ENCODE peak calls at places on chromosomes 6 and 20, in six cellular contexts. S is suprapubic skin, Y is breast epithelium, A is H1, V is GM12878, W is sigmoid colon. I is an unnamed sample.

GRCh38 chr6:42532038-42532669 is 31.7 kb upstream of the UBR2 start:
- DNase-seq in S (no peak), Y (no peak), A (no peak), V (no peak), W (no peak), I (no peak)

GRCh38 chr6:2616796-2617195 is 133.9 kb downstream of the MYLK4 start:
- DNase-seq in S (no peak), Y (no peak), A (no peak), V (no peak), W (no peak), I (no peak)

GRCh38 chr6:161417712-161418457 is 144.0 kb upstream of the AGPAT4 start:
- DNase-seq in S (no peak), Y (no peak), A (no peak), V (no peak), W (peak; percentile 70), I (no peak)

GRCh38 chr6:74956559-74957428 is 249.1 kb downstream of the COL12A1 start:
- DNase-seq in S (no peak), Y (no peak), A (no peak), V (no peak), W (no peak), I (no peak)

GRCh38 chr6:34589633-34590139 is 33.6 kb upstream of the SPDEF start:
- DNase-seq in S (no peak), Y (no peak), A (no peak), V (no peak), W (no peak), I (no peak)

GRCh38 chr6:4510317-4510716 is 265.9 kb upstream of the CDYL start:
- DNase-seq in S (no peak), Y (no peak), A (no peak), V (no peak), W (no peak), I (no peak)

GRCh38 chr6:142728910-142729481 is 216.0 kb downstream of the HIVEP2 start:
- DNase-seq in S (no peak), Y (no peak), A (no peak), V (no peak), W (no peak), I (no peak)

GRCh38 chr6:3698021-3698420 is 53.5 kb downstream of the PXDC1 start:
- DNase-seq in S (no peak), Y (no peak), A (no peak), V (no peak), W (no peak), I (no peak)

GRCh38 chr20:35166242-35166830 is 5.5 kb upstream of the PROCR start:
- DNase-seq in S (no peak), Y (peak; percentile 55), A (peak; percentile 62), V (no peak), W (no peak), I (no peak)

GRCh38 chr6:111668410-111668809 is 62.7 kb upstream of the TRAF3IP2 start:
- DNase-seq in S (no peak), Y (no peak), A (no peak), V (no peak), W (no peak), I (no peak)

GRCh38 chr20:58293453-58293852 is 16.1 kb upstream of the RAB22A start:
- DNase-seq in S (no peak), Y (no peak), A (no peak), V (no peak), W (no peak), I (no peak)

GRCh38 chr20:33372993-33373441 is 28.3 kb downstream of the CDK5RAP1 start:
- DNase-seq in S (no peak), Y (no peak), A (no peak), V (no peak), W (no peak), I (no peak)

GRCh38 chr6:107345398-107345797 is 114.0 kb downstream of the PDSS2 start:
- DNase-seq in S (no peak), Y (no peak), A (no peak), V (no peak), W (no peak), I (no peak)

GRCh38 chr20:62201173-62202082 is 18.6 kb downstream of the MTG2 start:
- DNase-seq in S (no peak), Y (no peak), A (no peak), V (peak; percentile 26), W (no peak), I (peak; percentile 79)

GRCh38 chr6:103798166-103798565 is 1061.6 kb downstream of the HACE1 start:
- DNase-seq in S (no peak), Y (no peak), A (no peak), V (no peak), W (no peak), I (no peak)
- TF ChIP-seq POLR2AphosphoS5 in S (no peak), Y (no peak), A (no peak), V (no peak), W (no peak), I (no peak)

DNA sequence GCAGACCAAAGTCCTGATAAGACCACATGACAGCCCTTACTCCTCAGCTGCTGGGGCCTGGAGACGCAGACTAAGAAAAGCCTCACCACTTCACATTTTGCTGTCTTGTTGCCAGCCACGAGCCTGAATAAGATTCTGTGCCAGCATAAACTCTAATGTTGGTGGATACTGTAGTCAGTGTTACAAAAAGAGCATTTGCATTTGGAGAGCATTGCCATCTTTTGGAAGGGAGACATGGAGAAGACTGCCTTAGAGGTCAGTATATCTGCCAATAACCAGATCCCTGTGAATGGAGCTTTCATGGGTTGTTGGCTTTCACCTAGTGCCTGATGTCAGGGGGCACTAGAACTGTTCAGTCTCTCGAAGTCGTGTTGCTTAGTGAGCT is 315.2 kb downstream of the ZFAND3 start:
- DNase-seq in S (no peak), Y (no peak), A (no peak), V (no peak), W (no peak), I (no peak)
- TF ChIP-seq POLR2A in S (no peak), Y (no peak), A (no peak), V (no peak), W (no peak), I (no peak)

DNA sequence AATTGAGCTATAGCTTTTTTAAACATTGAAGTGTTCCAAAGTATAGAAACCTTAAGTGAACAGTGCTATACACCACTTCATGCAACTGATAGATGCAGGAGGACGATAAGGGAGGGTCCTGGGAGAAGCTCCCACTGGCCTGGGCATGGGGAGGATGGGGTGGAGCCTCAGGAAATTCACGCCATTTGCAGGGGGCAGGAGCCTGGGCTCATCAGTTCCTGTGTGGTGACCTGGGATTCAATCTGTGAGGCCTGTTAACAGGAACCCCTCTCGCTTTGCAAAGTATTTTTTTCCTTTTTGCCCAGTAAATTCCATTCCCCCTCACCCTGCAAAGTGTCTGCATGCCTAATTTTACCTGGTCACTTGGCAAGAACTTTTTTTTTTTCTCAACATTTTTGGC is 11.0 kb upstream of the ASCC3 start:
- DNase-seq in S (no peak), Y (no peak), A (peak; percentile 54), V (no peak), W (no peak), I (no peak)
- TF ChIP-seq POLR2AphosphoS5 in S (no peak), Y (no peak), A (no peak), V (no peak), W (no peak), I (no peak)

DNA sequence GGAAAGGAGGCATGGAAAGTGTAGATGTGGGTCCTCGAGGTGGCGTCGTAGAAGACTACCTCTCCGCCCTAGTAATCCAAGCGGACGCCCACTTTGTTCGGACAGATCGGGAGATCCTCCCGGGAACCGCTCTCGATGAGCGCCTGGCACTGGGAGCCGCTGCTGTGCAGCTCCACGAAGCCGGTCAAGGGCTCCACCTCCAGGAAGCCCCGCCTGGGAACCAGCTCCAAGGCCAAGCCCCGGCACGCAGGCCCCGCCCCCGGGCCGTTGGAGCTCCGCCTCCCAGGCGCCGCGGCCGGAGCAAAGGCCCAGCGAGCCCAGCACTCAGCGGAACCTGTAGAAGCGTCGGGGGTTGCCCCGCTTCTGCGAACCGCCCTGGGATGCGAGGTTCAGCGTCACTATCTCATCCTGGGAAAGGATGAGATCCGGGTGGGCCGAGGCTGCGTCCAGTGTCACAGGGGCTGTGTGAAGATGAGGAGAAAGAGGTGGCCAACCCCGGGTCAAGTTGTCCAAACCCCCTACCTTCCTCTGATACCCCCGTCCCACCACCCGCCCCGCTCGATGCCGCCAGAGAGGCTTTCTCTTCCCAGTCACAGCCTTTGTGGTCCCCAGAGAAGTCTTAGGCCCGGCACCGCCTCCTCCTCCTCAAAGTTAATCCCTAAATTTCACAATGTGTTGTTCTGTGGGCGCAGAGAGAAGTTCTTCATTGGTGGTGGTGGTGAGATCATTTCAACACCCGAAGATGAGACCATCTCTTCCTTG is 10.8 kb downstream of the TRIM31 start:
- DNase-seq in S (peak; percentile 93), Y (peak; percentile 89), A (peak; percentile 88), V (no peak), W (peak; percentile 95), I (peak; percentile 51)
- TF ChIP-seq POLR2A in S (no peak), Y (peak; percentile 47), A (no peak), V (no peak), W (no peak), I (no peak)

GRCh38 chr20:24138126-24138857 is 149.7 kb upstream of the GGTLC1 start:
- DNase-seq in S (peak; percentile 53), Y (no peak), A (no peak), V (no peak), W (peak; percentile 17), I (no peak)
- TF ChIP-seq POLR2AphosphoS5 in S (no peak), Y (no peak), A (no peak), V (no peak), W (no peak), I (no peak)

GRCh38 chr6:159565181-159565580 is 127.9 kb downstream of the SOD2 start:
- DNase-seq in S (no peak), Y (no peak), A (no peak), V (no peak), W (no peak), I (no peak)
- TF ChIP-seq POLR2A in S (no peak), Y (no peak), A (no peak), V (no peak), W (no peak), I (no peak)

DNA sequence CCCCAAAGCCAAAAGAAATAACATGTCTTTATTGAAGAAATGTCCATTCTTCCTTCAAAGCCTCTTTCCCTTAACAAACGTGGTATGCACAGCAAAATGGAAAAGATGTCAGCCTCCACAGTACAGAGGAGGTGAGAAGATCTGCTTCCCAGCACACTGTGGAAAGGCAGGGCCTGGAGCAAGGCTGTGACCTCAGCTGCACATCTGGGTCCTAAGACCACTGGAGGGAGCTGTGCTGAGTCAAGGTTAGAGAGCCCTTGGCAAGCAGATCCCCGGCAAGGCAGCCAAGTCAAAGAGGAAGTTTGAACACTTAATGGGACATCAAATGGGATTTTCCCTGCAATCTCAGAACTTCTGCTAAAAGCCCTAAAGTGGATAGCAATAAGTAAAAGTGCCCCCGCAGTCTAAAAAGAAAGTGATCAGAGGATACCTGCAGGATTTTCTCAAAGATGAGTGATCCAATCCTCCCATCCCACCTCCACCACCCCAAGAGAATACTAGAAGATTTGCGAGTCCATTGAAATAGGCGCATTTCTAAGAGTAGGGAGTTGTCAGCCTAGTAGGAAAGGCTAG is 39.4 kb downstream of the UNC5CL start:
- DNase-seq in S (no peak), Y (no peak), A (peak; percentile 59), V (peak; percentile 1), W (peak; percentile 82), I (peak; percentile 27)
- TF ChIP-seq POLR2AphosphoS5 in S (no peak), Y (no peak), A (no peak), V (no peak), W (no peak), I (no peak)

GRCh38 chr6:32607263-32607987 is 17.8 kb upstream of the HLA-DRB1 start:
- DNase-seq in S (no peak), Y (no peak), A (no peak), V (no peak), W (no peak), I (no peak)
- TF ChIP-seq POLR2A in S (no peak), Y (no peak), A (no peak), V (no peak), W (no peak), I (no peak)

I was measured in GM12891.